ENCODE peak calls at places on chromosomes 1 and 21, in four cellular contexts. One of them, this sample, is unnamed.

GRCh38 chr1:181087400-181087901 is 1.0 kb upstream of the IER5 start:
- DNase-seq in lung: no peak
- DNase-seq in transverse colon: no peak
- DNase-seq in heart left ventricle: no peak
- DNase-seq in this sample: no peak

GRCh38 chr1:6872573-6873261 is 87.5 kb downstream of the CAMTA1 start:
- DNase-seq in lung: no peak
- DNase-seq in transverse colon: no peak
- DNase-seq in heart left ventricle: no peak
- DNase-seq in this sample: no peak

GRCh38 chr1:234613128-234613875 is 3.3 kb upstream of the IRF2BP2 start:
- DNase-seq in lung: no peak
- DNase-seq in transverse colon: peak; percentile 27
- DNase-seq in heart left ventricle: no peak
- DNase-seq in this sample: no peak

GRCh38 chr1:186188004-186188539 is 187.0 kb downstream of the TPR start:
- DNase-seq in lung: no peak
- DNase-seq in transverse colon: no peak
- DNase-seq in heart left ventricle: no peak
- DNase-seq in this sample: no peak

GRCh38 chr1:10401281-10401680 is 2.4 kb downstream of the PGD start:
- DNase-seq in lung: no peak
- DNase-seq in transverse colon: no peak
- DNase-seq in heart left ventricle: no peak
- DNase-seq in this sample: no peak

GRCh38 chr21:37939251-37939650 is 23.0 kb upstream of the KCNJ6 start:
- DNase-seq in lung: no peak
- DNase-seq in transverse colon: peak; percentile 19
- DNase-seq in heart left ventricle: no peak
- DNase-seq in this sample: no peak

GRCh38 chr1:53332833-53333232 is 5.0 kb upstream of the LRP8 start:
- DNase-seq in lung: no peak
- DNase-seq in transverse colon: no peak
- DNase-seq in heart left ventricle: no peak
- DNase-seq in this sample: no peak

GRCh38 chr1:1063945-1064831 is 9.9 kb downstream of the RNF223 start:
- DNase-seq in lung: peak; percentile 54
- DNase-seq in transverse colon: peak; percentile 76
- DNase-seq in heart left ventricle: peak; percentile 65
- DNase-seq in this sample: peak; percentile 72

GRCh38 chr1:64948905-64949833 is 17.2 kb downstream of the JAK1 start:
- DNase-seq in lung: no peak
- DNase-seq in transverse colon: no peak
- DNase-seq in heart left ventricle: no peak
- DNase-seq in this sample: no peak

GRCh38 chr1:4331371-4332163 is 322.8 kb upstream of the AJAP1 start:
- DNase-seq in lung: no peak
- DNase-seq in transverse colon: no peak
- DNase-seq in heart left ventricle: no peak
- DNase-seq in this sample: no peak

GRCh38 chr1:94025383-94026340 is 95.3 kb downstream of the ABCA4 start:
- DNase-seq in lung: no peak
- DNase-seq in transverse colon: no peak
- DNase-seq in heart left ventricle: no peak
- DNase-seq in this sample: peak; percentile 30

GRCh38 chr1:1182491-1183220 is 9.0 kb downstream of the TTLL10 start:
- DNase-seq in lung: no peak
- DNase-seq in transverse colon: peak; percentile 7
- DNase-seq in heart left ventricle: peak; percentile 29
- DNase-seq in this sample: no peak

GRCh38 chr21:31078796-31079195 is 40.5 kb upstream of the KRTAP19-8 start:
- DNase-seq in lung: no peak
- DNase-seq in transverse colon: no peak
- DNase-seq in heart left ventricle: no peak
- DNase-seq in this sample: no peak

GRCh38 chr1:36207339-36207738 is 16.9 kb upstream of the THRAP3 start:
- DNase-seq in lung: no peak
- DNase-seq in transverse colon: peak; percentile 29
- DNase-seq in heart left ventricle: peak; percentile 69
- DNase-seq in this sample: no peak

GRCh38 chr1:154304664-154305337 is 16.1 kb upstream of the AQP10 start:
- DNase-seq in lung: no peak
- DNase-seq in transverse colon: no peak
- DNase-seq in heart left ventricle: no peak
- DNase-seq in this sample: no peak

GRCh38 chr1:215517441-215517891 is 49.6 kb upstream of the KCTD3 start:
- DNase-seq in lung: no peak
- DNase-seq in transverse colon: no peak
- DNase-seq in heart left ventricle: no peak
- DNase-seq in this sample: peak; percentile 37

GRCh38 chr21:46205766-46206162 is 21.5 kb upstream of the SPATC1L start:
- DNase-seq in lung: no peak
- DNase-seq in transverse colon: peak; percentile 3
- DNase-seq in heart left ventricle: no peak
- DNase-seq in this sample: no peak

GRCh38 chr1:29603622-29604021 is 367.3 kb downstream of the PTPRU start:
- DNase-seq in lung: peak; percentile 29
- DNase-seq in transverse colon: no peak
- DNase-seq in heart left ventricle: no peak
- DNase-seq in this sample: no peak

GRCh38 chr1:210232524-210233215 is at the start of gene SERTAD4:
- DNase-seq in lung: peak; percentile 70
- DNase-seq in transverse colon: peak; percentile 58
- DNase-seq in heart left ventricle: peak; percentile 48
- DNase-seq in this sample: peak; percentile 81

GRCh38 chr1:27102707-27103468 is 52.0 kb downstream of the SLC9A1 start:
- DNase-seq in lung: peak; percentile 80
- DNase-seq in transverse colon: peak; percentile 82
- DNase-seq in heart left ventricle: peak; percentile 81
- DNase-seq in this sample: peak; percentile 83

GRCh38 chr21:43778469-43779335 is 2.6 kb upstream of the CSTB start:
- DNase-seq in lung: no peak
- DNase-seq in transverse colon: no peak
- DNase-seq in heart left ventricle: no peak
- DNase-seq in this sample: no peak

GRCh38 chr1:30929135-30929889 is 20.8 kb upstream of the SDC3 start:
- DNase-seq in lung: no peak
- DNase-seq in transverse colon: peak; percentile 31
- DNase-seq in heart left ventricle: no peak
- DNase-seq in this sample: peak; percentile 65

GRCh38 chr1:173039621-173040020 is 11.1 kb downstream of the TNFSF18 start:
- DNase-seq in lung: no peak
- DNase-seq in transverse colon: no peak
- DNase-seq in heart left ventricle: no peak
- DNase-seq in this sample: no peak

GRCh38 chr1:8815582-8816285 is 1.7 kb downstream of the RERE start:
- DNase-seq in lung: no peak
- DNase-seq in transverse colon: no peak
- DNase-seq in heart left ventricle: no peak
- DNase-seq in this sample: no peak

GRCh38 chr1:182192215-182192614 is 130.7 kb upstream of the ZNF648 start:
- DNase-seq in lung: no peak
- DNase-seq in transverse colon: no peak
- DNase-seq in heart left ventricle: no peak
- DNase-seq in this sample: no peak

GRCh38 chr1:235327559-235328270 is at the start of gene ARID4B:
- DNase-seq in lung: no peak
- DNase-seq in transverse colon: no peak
- DNase-seq in heart left ventricle: peak; percentile 87
- DNase-seq in this sample: no peak

GRCh38 chr1:64829411-64830033 is 84.6 kb downstream of the RAVER2 start:
- DNase-seq in lung: no peak
- DNase-seq in transverse colon: no peak
- DNase-seq in heart left ventricle: no peak
- DNase-seq in this sample: no peak

GRCh38 chr1:204685236-204686006 is at the start of gene LRRN2:
- DNase-seq in lung: no peak
- DNase-seq in transverse colon: peak; percentile 60
- DNase-seq in heart left ventricle: peak; percentile 28
- DNase-seq in this sample: peak; percentile 92

GRCh38 chr1:24564695-24565094 is 8.8 kb downstream of the NCMAP start:
- DNase-seq in lung: no peak
- DNase-seq in transverse colon: no peak
- DNase-seq in heart left ventricle: no peak
- DNase-seq in this sample: no peak

GRCh38 chr1:24568475-24568874 is 12.6 kb downstream of the NCMAP start:
- DNase-seq in lung: no peak
- DNase-seq in transverse colon: no peak
- DNase-seq in heart left ventricle: no peak
- DNase-seq in this sample: no peak

GRCh38 chr1:24570265-24571125 is 14.6 kb downstream of the NCMAP start:
- DNase-seq in lung: no peak
- DNase-seq in transverse colon: no peak
- DNase-seq in heart left ventricle: no peak
- DNase-seq in this sample: no peak

GRCh38 chr1:24566266-24566867 is 10.5 kb downstream of the NCMAP start:
- DNase-seq in lung: no peak
- DNase-seq in transverse colon: no peak
- DNase-seq in heart left ventricle: no peak
- DNase-seq in this sample: no peak

GRCh38 chr1:24567792-24568388 is 12.0 kb downstream of the NCMAP start:
- DNase-seq in lung: peak; percentile 72
- DNase-seq in transverse colon: peak; percentile 76
- DNase-seq in heart left ventricle: no peak
- DNase-seq in this sample: no peak
- TF ChIP-seq CTCF in lung: no peak
- TF ChIP-seq CTCF in transverse colon: no peak
- TF ChIP-seq CTCF in heart left ventricle: peak; percentile 9
- TF ChIP-seq CTCF in this sample: peak; percentile 30

GRCh38 chr21:34864370-34865209 is 184.5 kb downstream of the RUNX1 start:
- DNase-seq in lung: no peak
- DNase-seq in transverse colon: no peak
- DNase-seq in heart left ventricle: no peak
- DNase-seq in this sample: no peak
- H3K4me3 ChIP-seq in lung: no peak overlapping the region
- H3K4me3 ChIP-seq in transverse colon: no peak overlapping the region
- H3K4me3 ChIP-seq in heart left ventricle: no peak overlapping the region
- H3K4me3 ChIP-seq in this sample: no peak overlapping the region

GRCh38 chr1:229002451-229002960 is 267.2 kb downstream of the RHOU start:
- DNase-seq in lung: no peak
- DNase-seq in transverse colon: no peak
- DNase-seq in heart left ventricle: no peak
- DNase-seq in this sample: no peak
- H3K27ac ChIP-seq in lung: no peak overlapping the region
- H3K27ac ChIP-seq in transverse colon: no peak overlapping the region
- H3K27ac ChIP-seq in heart left ventricle: no peak overlapping the region
- H3K27ac ChIP-seq in this sample: no peak overlapping the region

GRCh38 chr1:84773933-84774497 is 83.8 kb upstream of the SSX2IP start:
- DNase-seq in lung: no peak
- DNase-seq in transverse colon: no peak
- DNase-seq in heart left ventricle: no peak
- DNase-seq in this sample: no peak

GRCh38 chr1:84776639-84777038 is 86.4 kb upstream of the SSX2IP start:
- DNase-seq in lung: no peak
- DNase-seq in transverse colon: no peak
- DNase-seq in heart left ventricle: no peak
- DNase-seq in this sample: no peak

GRCh38 chr1:84772428-84772943 is 82.2 kb upstream of the SSX2IP start:
- DNase-seq in lung: peak; percentile 83
- DNase-seq in transverse colon: peak; percentile 86
- DNase-seq in heart left ventricle: peak; percentile 76
- DNase-seq in this sample: peak; percentile 76

GRCh38 chr1:84773195-84773594 is 82.9 kb upstream of the SSX2IP start:
- DNase-seq in lung: no peak
- DNase-seq in transverse colon: no peak
- DNase-seq in heart left ventricle: no peak
- DNase-seq in this sample: no peak

GRCh38 chr1:84774674-84775548 is 84.7 kb upstream of the SSX2IP start:
- DNase-seq in lung: no peak
- DNase-seq in transverse colon: no peak
- DNase-seq in heart left ventricle: no peak
- DNase-seq in this sample: no peak
- TF ChIP-seq CTCF in lung: no peak
- TF ChIP-seq CTCF in transverse colon: no peak
- TF ChIP-seq CTCF in heart left ventricle: no peak
- TF ChIP-seq CTCF in this sample: peak; percentile 45

GRCh38 chr1:231418101-231418740 is 3.9 kb downstream of the EGLN1 start:
- DNase-seq in lung: no peak
- DNase-seq in transverse colon: no peak
- DNase-seq in heart left ventricle: no peak
- DNase-seq in this sample: no peak

GRCh38 chr1:231418741-231419107 is 3.4 kb downstream of the EGLN1 start:
- DNase-seq in lung: no peak
- DNase-seq in transverse colon: no peak
- DNase-seq in heart left ventricle: no peak
- DNase-seq in this sample: no peak

GRCh38 chr1:231420299-231420958 is 1.7 kb downstream of the EGLN1 start:
- DNase-seq in lung: no peak
- DNase-seq in transverse colon: no peak
- DNase-seq in heart left ventricle: no peak
- DNase-seq in this sample: no peak

GRCh38 chr1:231419738-231420298 is 2.3 kb downstream of the EGLN1 start:
- DNase-seq in lung: no peak
- DNase-seq in transverse colon: no peak
- DNase-seq in heart left ventricle: no peak
- DNase-seq in this sample: no peak

DNA sequence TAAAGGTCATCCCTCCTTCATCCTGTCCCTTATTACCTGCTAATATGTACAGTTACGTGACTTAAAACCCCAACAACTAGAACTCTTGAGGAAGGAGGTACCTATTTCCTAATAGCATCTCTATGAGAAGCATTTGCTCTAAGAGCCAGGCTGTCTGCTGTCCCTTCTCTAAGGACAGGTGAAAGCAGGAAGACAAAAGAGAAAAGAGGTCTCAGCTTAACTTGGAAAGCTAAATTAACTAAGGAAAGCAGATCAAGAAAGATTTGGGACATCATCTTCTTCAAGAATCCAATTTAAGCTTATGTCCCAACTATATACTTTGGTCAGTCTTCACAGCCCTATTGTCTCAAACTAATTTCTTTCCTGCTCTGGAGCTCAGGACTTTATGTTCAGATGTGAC is 2.9 kb downstream of the EGLN1 start:
- DNase-seq in lung: no peak
- DNase-seq in transverse colon: no peak
- DNase-seq in heart left ventricle: no peak
- DNase-seq in this sample: no peak
- H3K4me3 ChIP-seq in lung: no peak overlapping the region
- H3K4me3 ChIP-seq in transverse colon: peak overlapping the region; percentile 97
- H3K4me3 ChIP-seq in heart left ventricle: peak overlapping the region; percentile 85
- H3K4me3 ChIP-seq in this sample: no peak overlapping the region

GRCh38 chr1:167800241-167800640 is 78.5 kb downstream of the MPZL1 start:
- DNase-seq in lung: no peak
- DNase-seq in transverse colon: no peak
- DNase-seq in heart left ventricle: no peak
- DNase-seq in this sample: no peak
- H3K27ac ChIP-seq in lung: no peak overlapping the region
- H3K27ac ChIP-seq in transverse colon: no peak overlapping the region
- H3K27ac ChIP-seq in heart left ventricle: no peak overlapping the region
- H3K27ac ChIP-seq in this sample: no peak overlapping the region

GRCh38 chr21:36733857-36734256 is 34.9 kb downstream of the SIM2 start:
- DNase-seq in lung: no peak
- DNase-seq in transverse colon: no peak
- DNase-seq in heart left ventricle: no peak
- DNase-seq in this sample: no peak
- TF ChIP-seq CTCF in lung: no peak
- TF ChIP-seq CTCF in transverse colon: no peak
- TF ChIP-seq CTCF in heart left ventricle: no peak
- TF ChIP-seq CTCF in this sample: no peak

This sample was measured in WERI-Rb-1.